ENCODE peak calls at places on chromosomes 4 and X, in eight cellular contexts. C, W, H, V, T, U, M and Z are unnamed samples. For H3K4me1, the result is how much of the 10 kb centered on the place peaks cover.

GRCh38 chr4:42466285-42466684 is 69.0 kb downstream of the SHISA3 start:
- DNase-seq in U (no peak), V (no peak), M (no peak), W (no peak), H (no peak), T (no peak), C (no peak), Z (no peak)

GRCh38 chr4:117560329-117560728 is 474.0 kb upstream of the NDST3 start:
- DNase-seq in H (no peak), T (no peak), W (no peak), C (no peak), U (no peak), V (peak), M (no peak), Z (no peak)

GRCh38 chrX:78513996-78514745 is 145.0 kb downstream of the RTL3 start:
- DNase-seq in M (no peak), W (no peak), V (no peak), U (no peak), C (no peak), H (no peak), T (no peak), Z (no peak)

GRCh38 chrX:30302957-30303356 is 6.2 kb downstream of the NR0B1 start:
- DNase-seq in T (no peak), C (no peak), M (no peak), U (peak), V (peak), W (peak), H (no peak), Z (no peak)

GRCh38 chrX:20861113-20861512 is 513.1 kb upstream of the CNKSR2 start:
- DNase-seq in V (no peak), C (no peak), M (no peak), W (no peak), H (no peak), T (no peak), U (no peak), Z (no peak)

GRCh38 chr4:94917146-94917545 is 159.4 kb downstream of the BMPR1B start:
- DNase-seq in C (no peak), T (no peak), V (no peak), U (no peak), H (no peak), M (no peak), W (no peak), Z (no peak)

GRCh38 chrX:67353651-67354370 is 190.0 kb upstream of the AR start:
- DNase-seq in V (no peak), T (no peak), H (no peak), U (no peak), W (no peak), C (no peak), M (no peak), Z (no peak)

GRCh38 chrX:103776586-103776985 is at the start of gene PLP1:
- DNase-seq in H (no peak), W (no peak), U (no peak), T (no peak), M (no peak), C (no peak), V (no peak), Z (no peak)

GRCh38 chrX:6909396-6909795 is 238.1 kb upstream of the STS start:
- DNase-seq in M (no peak), U (no peak), V (no peak), W (no peak), H (no peak), C (no peak), T (no peak), Z (no peak)

GRCh38 chr4:138898282-138898681 is 117.3 kb upstream of the NOCT start:
- DNase-seq in M (no peak), C (no peak), W (no peak), V (no peak), T (no peak), H (no peak), U (no peak), Z (no peak)

GRCh38 chr4:149113804-149114430 is 671.7 kb upstream of the NR3C2 start:
- DNase-seq in V (no peak), M (no peak), H (no peak), C (no peak), U (no peak), T (no peak), W (no peak), Z (no peak)

GRCh38 chr4:18234108-18234507 is 212.6 kb upstream of the LCORL start:
- DNase-seq in W (no peak), T (no peak), C (no peak), M (no peak), H (no peak), V (no peak), U (no peak), Z (no peak)

GRCh38 chrX:44400588-44400987 is 57.1 kb upstream of the EFHC2 start:
- DNase-seq in H (no peak), T (no peak), M (no peak), V (peak), C (no peak), U (no peak), W (no peak), Z (no peak)

GRCh38 chrX:31092970-31093638 is 21.3 kb upstream of the FTHL17 start:
- DNase-seq in H (no peak), U (no peak), C (no peak), W (no peak), T (no peak), V (no peak), M (no peak), Z (no peak)

GRCh38 chr4:102525099-102525498 is 23.9 kb downstream of the NFKB1 start:
- DNase-seq in T (no peak), U (no peak), W (no peak), C (no peak), V (no peak), M (no peak), H (no peak), Z (no peak)

GRCh38 chrX:41922694-41923171 is 621 bp downstream of the CASK start:
- DNase-seq in M (peak), T (peak), V (peak), H (peak), W (peak), C (peak), U (peak), Z (no peak)

GRCh38 chr4:54499308-54500074 is 158.3 kb upstream of the KIT start:
- DNase-seq in T (no peak), H (no peak), U (no peak), C (no peak), W (no peak), V (no peak), M (no peak), Z (no peak)

GRCh38 chr4:151541438-151542071 is 132.6 kb downstream of the FHIP1A start:
- DNase-seq in W (no peak), C (no peak), M (no peak), U (no peak), H (no peak), V (peak), T (peak), Z (no peak)

DNA sequence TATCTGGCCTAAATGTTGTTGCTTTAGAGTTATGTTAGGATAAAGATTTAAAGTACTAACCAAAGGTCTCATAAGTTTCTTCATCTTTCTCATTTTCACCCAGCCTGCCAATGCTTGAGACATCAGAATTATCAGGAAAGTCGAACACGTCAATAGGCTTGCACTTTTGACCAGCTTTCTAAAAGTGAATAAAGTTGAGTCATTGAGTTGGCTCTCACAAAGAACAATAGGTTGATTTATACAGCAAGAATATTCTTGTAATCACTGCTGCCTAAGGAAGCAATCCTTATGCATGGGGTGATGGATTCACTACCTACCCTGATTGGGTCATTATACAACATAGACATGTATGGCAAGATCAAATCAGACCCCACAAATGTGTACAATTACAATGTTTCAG is 5.0 kb downstream of the CENPU start:
- DNase-seq in T (no peak), V (no peak), U (no peak), C (no peak), H (no peak), M (no peak), W (no peak), Z (peak)
- H3K27ac ChIP-seq in T (peak), V (no peak), U (no peak), C (no peak), H (no peak), M (no peak), W (no peak), Z (no peak)

DNA sequence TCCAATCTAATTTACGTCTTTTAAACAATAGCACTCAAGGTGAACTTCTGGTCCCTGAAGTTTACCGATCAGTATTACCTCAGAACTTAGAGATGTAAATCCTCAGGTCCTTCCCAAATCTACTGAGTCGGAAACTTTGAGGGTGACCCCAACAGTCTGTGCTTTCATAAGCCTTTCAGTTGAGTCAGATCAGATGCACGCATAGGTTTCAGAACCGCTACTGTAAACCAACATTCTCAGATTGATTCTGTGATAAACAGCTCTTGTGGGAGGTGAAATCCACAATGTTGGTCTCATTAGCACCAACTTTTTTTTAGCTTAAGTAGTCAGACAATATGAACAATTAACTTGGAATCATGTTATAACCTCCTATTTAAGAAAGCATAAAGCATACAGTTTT is 86.0 kb downstream of the WWC2 start:
- DNase-seq in V (no peak), U (no peak), M (no peak), W (no peak), T (no peak), H (peak), C (no peak), Z (no peak)
- H3K4me1 ChIP-seq in V (under half), U (under half), M (under half), W (under half), T (under half), H (under half), C (under half), Z (under half)

DNA sequence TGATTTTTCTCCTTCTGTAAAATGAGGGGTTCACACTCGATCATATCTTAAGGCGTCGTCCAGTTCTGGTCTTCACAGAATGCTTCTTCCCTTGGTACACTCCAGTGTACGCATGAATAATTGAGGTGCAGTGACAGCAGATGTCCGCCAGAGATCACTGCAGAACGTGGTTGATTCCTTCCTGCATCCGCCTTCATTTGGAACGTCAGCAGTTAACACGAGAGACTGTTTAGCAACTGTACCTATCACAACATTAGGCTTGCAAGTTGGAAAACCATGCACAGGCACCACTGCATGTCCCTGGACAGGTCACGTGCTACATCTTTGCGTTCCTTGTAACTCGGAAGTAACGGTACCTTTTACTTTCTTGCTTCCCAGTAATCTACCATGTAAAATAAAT is 66.0 kb upstream of the GEMIN8 start:
- DNase-seq in M (peak), V (peak), T (peak), H (peak), W (peak), U (no peak), C (peak), Z (peak)
- H3K4me3 ChIP-seq in M (no peak), V (no peak), T (no peak), H (peak), W (no peak), U (no peak), C (no peak), Z (no peak)

DNA sequence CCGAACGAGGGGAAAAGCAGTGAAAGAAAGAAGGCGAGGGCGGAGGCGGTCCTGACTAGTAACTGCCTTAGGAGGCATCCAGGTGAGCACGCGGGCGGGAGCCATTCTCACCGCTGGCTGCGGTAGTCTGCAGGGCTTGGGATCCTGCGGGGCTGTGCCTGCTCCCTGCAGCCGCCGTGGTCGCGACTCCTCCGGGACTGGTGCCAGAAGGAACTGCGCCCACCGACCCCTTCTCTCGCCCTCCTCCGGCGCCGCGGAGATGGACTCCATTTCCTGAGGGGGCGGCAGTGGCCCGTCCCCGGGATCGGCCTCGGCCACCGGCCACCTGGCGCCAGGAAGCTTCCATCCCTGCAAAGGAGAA is 545 bp downstream of the NFXL1 start:
- DNase-seq in T (no peak), W (peak), C (peak), U (peak), V (peak), H (peak), M (no peak), Z (peak)
- H3K27ac ChIP-seq in T (peak), W (peak), C (no peak), U (no peak), V (peak), H (peak), M (peak), Z (peak)

GRCh38 chr4:153520227-153520626 is 54.1 kb downstream of the TMEM131L start:
- DNase-seq in W (no peak), C (no peak), M (no peak), U (no peak), T (no peak), V (no peak), H (no peak), Z (no peak)

GRCh38 chr4:153518637-153519384 is 52.7 kb downstream of the TMEM131L start:
- DNase-seq in H (peak), M (no peak), U (no peak), W (no peak), V (no peak), T (no peak), C (no peak), Z (peak)

GRCh38 chr4:153520871-153521329 is 54.7 kb downstream of the TMEM131L start:
- DNase-seq in C (no peak), H (no peak), U (no peak), M (no peak), W (no peak), T (no peak), V (no peak), Z (peak)

GRCh38 chr4:153518001-153518400 is 51.8 kb downstream of the TMEM131L start:
- DNase-seq in W (no peak), H (peak), T (no peak), U (peak), M (no peak), C (peak), V (no peak), Z (peak)

GRCh38 chr4:153519677-153520076 is 53.5 kb downstream of the TMEM131L start:
- DNase-seq in V (no peak), U (no peak), W (no peak), M (no peak), T (no peak), H (no peak), C (no peak), Z (no peak)
- H3K4me1 ChIP-seq in V (under half), U (half or more), W (under half), M (half or more), T (under half), H (half or more), C (under half), Z (under half)

DNA sequence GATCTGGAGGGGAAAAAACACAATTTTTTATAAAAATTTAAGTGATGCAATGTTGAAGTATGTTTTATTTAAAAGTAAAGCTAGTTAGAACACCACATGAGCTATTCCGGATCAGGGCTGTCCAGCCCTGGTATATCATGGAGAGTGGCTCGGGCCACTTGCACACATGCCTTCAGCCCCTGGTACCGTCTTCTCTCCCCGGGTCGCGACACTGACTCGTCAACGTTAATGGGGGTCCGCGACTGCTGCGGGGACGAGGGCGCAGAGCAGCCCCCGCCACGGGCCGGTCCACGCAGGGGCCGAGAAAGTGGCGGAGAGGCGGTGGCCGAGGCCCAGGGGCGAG is 204.7 kb downstream of the TENM3 start:
- DNase-seq in U (no peak), C (no peak), M (no peak), W (no peak), V (no peak), H (no peak), T (no peak), Z (no peak)
- H3K4me3 ChIP-seq in U (peak), C (peak), M (no peak), W (peak), V (peak), H (no peak), T (peak), Z (peak)

GRCh38 chr4:118999919-119000318 is 111.3 kb downstream of the SYNPO2 start:
- DNase-seq in V (no peak), W (no peak), T (no peak), U (no peak), H (no peak), C (no peak), M (no peak), Z (no peak)

GRCh38 chr4:119000400-119000799 is 111.7 kb downstream of the SYNPO2 start:
- DNase-seq in W (peak), C (no peak), M (no peak), U (peak), V (no peak), T (no peak), H (no peak), Z (no peak)

GRCh38 chr4:119011607-119011988 is 122.9 kb downstream of the SYNPO2 start:
- DNase-seq in V (no peak), C (no peak), W (no peak), T (no peak), H (no peak), U (no peak), M (no peak), Z (no peak)

GRCh38 chr4:119010909-119011606 is 122.4 kb downstream of the SYNPO2 start:
- DNase-seq in C (no peak), U (peak), V (no peak), W (no peak), M (no peak), H (no peak), T (no peak), Z (no peak)

GRCh38 chr4:119005888-119006287 is 117.2 kb downstream of the SYNPO2 start:
- DNase-seq in C (no peak), H (peak), W (no peak), T (no peak), U (no peak), M (no peak), V (no peak), Z (no peak)
- H3K27ac ChIP-seq in C (no peak), H (no peak), W (peak), T (no peak), U (no peak), M (no peak), V (no peak), Z (peak)

DNA sequence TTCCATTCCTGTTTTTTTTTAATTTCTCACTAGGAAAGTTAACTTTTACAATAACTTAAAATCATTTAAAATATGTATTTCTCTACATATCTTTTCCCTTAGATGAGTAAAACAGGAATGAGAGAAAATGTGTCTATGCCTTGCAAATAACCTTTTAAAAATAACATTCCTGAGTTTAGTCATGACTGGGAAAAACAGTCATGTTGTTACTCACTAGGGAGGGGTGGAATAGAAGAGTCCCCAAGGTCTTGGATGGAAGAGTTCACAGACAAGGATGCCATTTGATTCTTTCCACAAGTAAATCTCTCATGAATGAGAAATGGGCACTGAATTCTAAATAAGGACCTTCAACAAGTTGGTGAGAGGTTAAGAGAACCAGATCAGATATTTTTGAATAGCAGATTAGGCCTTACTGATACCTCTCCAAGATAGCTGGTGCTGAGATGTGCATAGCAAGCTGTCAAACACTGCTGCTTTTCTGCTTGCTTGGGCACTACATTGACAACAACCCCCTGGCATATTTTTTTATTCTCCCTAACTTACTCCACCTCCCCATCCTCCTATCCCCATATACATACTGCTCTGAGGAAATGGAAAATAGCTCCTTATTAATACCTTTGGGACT is 25.1 kb downstream of the UGDH start:
- DNase-seq in H (no peak), U (no peak), V (no peak), C (no peak), W (no peak), T (no peak), M (no peak), Z (no peak)
- H3K4me1 ChIP-seq in H (under half), U (under half), V (half or more), C (under half), W (under half), T (under half), M (under half), Z (under half)

DNA sequence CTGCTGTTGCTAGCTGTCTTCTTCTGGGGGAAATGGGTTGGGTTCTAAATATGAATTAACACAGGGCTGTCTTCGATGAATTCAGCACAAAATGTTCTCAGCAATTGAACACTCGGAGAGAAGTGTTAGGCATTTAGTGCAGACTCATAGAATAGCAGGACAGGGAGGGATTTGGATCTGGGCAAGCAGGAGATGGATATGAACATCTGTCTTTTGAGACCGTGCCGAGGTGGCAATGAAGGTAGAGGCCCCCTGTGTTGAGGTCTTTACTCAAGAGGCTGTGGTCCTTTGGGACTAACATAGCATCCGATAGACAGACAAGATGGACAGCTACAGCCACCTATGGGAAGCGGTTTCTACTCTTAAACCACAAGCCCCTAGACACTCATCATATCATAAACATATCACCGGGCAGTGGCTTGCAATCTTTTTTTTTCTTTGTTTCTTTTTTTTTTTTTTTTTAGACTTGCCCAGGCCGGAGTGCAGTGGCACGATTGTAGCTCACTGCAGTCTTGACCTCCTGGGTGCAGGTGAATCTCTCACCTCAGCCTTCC is 6.7 kb downstream of the CD99 start:
- DNase-seq in V (no peak), W (no peak), T (no peak), M (peak), C (no peak), U (no peak), H (no peak), Z (peak)
- H3K4me3 ChIP-seq in V (no peak), W (no peak), T (no peak), M (peak), C (no peak), U (no peak), H (peak), Z (no peak)